ENCODE peak calls at places on chromosomes 3 and 15, in four cellular contexts. J is Caco-2, V is osteoblast, B is iPS-NIHi11. E is an unnamed sample.

GRCh38 chr3:49673715-49674490 is at the start of gene APEH:
- DNase-seq in J (peak; percentile 99), V (peak; percentile 100), B (peak; percentile 98), E (peak; percentile 99)

GRCh38 chr15:65334586-65335231 is 30.2 kb downstream of the RNU5B-1 start:
- DNase-seq in J (no peak), V (peak; percentile 62), B (peak; percentile 68), E (peak; percentile 85)

GRCh38 chr3:32340639-32341365 is 50.9 kb upstream of the CMTM7 start:
- DNase-seq in J (no peak), V (no peak), B (no peak), E (no peak)

GRCh38 chr15:66007663-66008262 is 138.5 kb downstream of the RAB11A start:
- DNase-seq in J (no peak), V (no peak), B (no peak), E (no peak)

GRCh38 chr3:111684640-111685039 is 89.5 kb upstream of the ZBED2 start:
- DNase-seq in J (no peak), V (no peak), B (no peak), E (no peak)

GRCh38 chr3:97778152-97778551 is 13.6 kb downstream of the ARL6 start:
- DNase-seq in J (no peak), V (no peak), B (no peak), E (no peak)

GRCh38 chr15:86236721-86237121 is 157.1 kb downstream of the AGBL1 start:
- DNase-seq in J (no peak), V (no peak), B (peak; percentile 36), E (peak; percentile 88)

GRCh38 chr3:95775486-95776094 is 1038.8 kb upstream of the EPHA6 start:
- DNase-seq in J (no peak), V (no peak), B (no peak), E (no peak)

GRCh38 chr3:157606392-157607197 is 103.4 kb upstream of the VEPH1 start:
- DNase-seq in J (peak; percentile 79), V (peak; percentile 78), B (peak; percentile 85), E (peak; percentile 97)

GRCh38 chr3:56878046-56878445 is 76.3 kb upstream of the ARHGEF3 start:
- DNase-seq in J (no peak), V (no peak), B (no peak), E (no peak)

GRCh38 chr3:10006048-10006761 is 19.6 kb upstream of the EMC3 start:
- DNase-seq in J (no peak), V (peak; percentile 36), B (no peak), E (no peak)

GRCh38 chr3:194731496-194732073 is 45.9 kb downstream of the FAM43A start:
- DNase-seq in J (no peak), V (no peak), B (no peak), E (no peak)

GRCh38 chr15:41561104-41561776 is 2.2 kb downstream of the TYRO3 start:
- DNase-seq in J (no peak), V (no peak), B (no peak), E (no peak)

GRCh38 chr3:194450341-194450740 is 36.5 kb downstream of the ATP13A3 start:
- DNase-seq in J (no peak), V (no peak), B (no peak), E (no peak)

GRCh38 chr15:65184305-65184943 is 718 bp downstream of the CLPX start:
- DNase-seq in J (peak; percentile 65), V (peak; percentile 80), B (peak; percentile 78), E (peak; percentile 87)

GRCh38 chr3:179450321-179450720 is 949 bp downstream of the GNB4 start:
- DNase-seq in J (no peak), V (peak; percentile 56), B (no peak), E (no peak)

GRCh38 chr3:113844622-113845222 is 6.1 kb downstream of the GRAMD1C start:
- DNase-seq in J (peak; percentile 21), V (peak; percentile 78), B (peak; percentile 30), E (no peak)

GRCh38 chr3:18419232-18419631 is 5.9 kb downstream of the SATB1 start:
- DNase-seq in J (no peak), V (no peak), B (no peak), E (no peak)

GRCh38 chr15:92617197-92618037 is 38.2 kb downstream of the FAM174B start:
- DNase-seq in J (peak; percentile 88), V (peak; percentile 85), B (no peak), E (peak; percentile 59)

E was measured in endodermal cell.